ENCODE peak calls at places on chromosomes 3 and 15, in nine cellular contexts. E is stimulated activated CD4-positive, alpha-beta T cell treated with anti-CD3 and anti-CD28 coated beads, Interleukin-2, amount 100 ng/mL, for 24 hours; G is NCI-H2171; M is A549; D is astrocyte of the spinal cord; Q is T follicular helper cell; K is stimulated activated CD8-positive, alpha-beta memory T cell treated with anti-CD3 and anti-CD28 coated beads, Interleukin-2, amount 100 ng/mL, for 1 hour; T is DMS 273 treated with DMSO at 0.1 percent for 48 hours; U is HCEC 1CT. L is an unnamed sample.

GRCh38 chr3:42815826-42816225 is 6.6 kb downstream of the ACKR2 start:
- DNase-seq in T (no peak), Q (no peak), D (no peak), U (peak), E (no peak), M (no peak), G (no peak), K (no peak), L (no peak)

GRCh38 chr3:172241385-172241784 is 202.0 kb downstream of the FNDC3B start:
- DNase-seq in D (no peak), K (no peak), M (no peak), Q (no peak), E (no peak), G (no peak), U (no peak), T (no peak), L (no peak)

GRCh38 chr3:150022406-150023238 is 51.9 kb upstream of the PFN2 start:
- DNase-seq in U (no peak), Q (no peak), E (no peak), G (peak), D (peak), M (no peak), K (no peak), T (no peak), L (no peak)

GRCh38 chr15:35880896-35881295 is 334.9 kb upstream of the DPH6 start:
- DNase-seq in Q (no peak), E (no peak), U (no peak), K (no peak), G (no peak), M (no peak), T (no peak), D (no peak), L (no peak)

GRCh38 chr3:69033470-69033869 is 18.7 kb downstream of the TMF1 start:
- DNase-seq in D (peak), G (no peak), U (peak), M (no peak), E (no peak), Q (no peak), T (no peak), K (no peak), L (no peak)

GRCh38 chr3:166663194-166663593 is 716.9 kb downstream of the ZBBX start:
- DNase-seq in U (no peak), Q (no peak), M (no peak), E (no peak), K (no peak), D (no peak), G (no peak), T (no peak), L (no peak)

GRCh38 chr3:140276698-140277097 is 341.7 kb downstream of the CLSTN2 start:
- DNase-seq in Q (no peak), E (no peak), K (no peak), M (peak), U (no peak), D (peak), T (peak), G (no peak), L (no peak)

GRCh38 chr15:41585140-41586047 is 26.4 kb downstream of the TYRO3 start:
- DNase-seq in U (peak), G (no peak), E (peak), Q (no peak), M (peak), T (peak), K (no peak), D (peak), L (no peak)

GRCh38 chr3:52013802-52014598 is 18.3 kb upstream of the RPL29 start:
- DNase-seq in U (no peak), K (no peak), Q (no peak), E (no peak), D (no peak), M (no peak), G (no peak), T (no peak), L (no peak)

L was measured in activated naive CD4-positive, alpha-beta T cell.